ENCODE peak calls at places on chromosomes 4 and X, in eight cellular contexts. One of them, this sample, is unnamed. For H3K4me1 and H3K27me3, the result is how much of the 10 kb centered on the place peaks cover.

GRCh38 chr4:169582706-169583105 is 29.7 kb downstream of the NEK1 start:
- DNase-seq in cardiac muscle cell: peak
- DNase-seq in sigmoid colon: no peak
- DNase-seq in SK-N-SH: no peak
- DNase-seq in Panc1: no peak
- DNase-seq in upper lobe of right lung: no peak
- DNase-seq in pancreas: no peak
- DNase-seq in iPS DF 6.9: no peak
- DNase-seq in this sample: no peak

GRCh38 chr4:7686166-7686870 is 251.6 kb upstream of the PSAPL1 start:
- DNase-seq in pancreas: no peak
- DNase-seq in cardiac muscle cell: no peak
- DNase-seq in sigmoid colon: no peak
- DNase-seq in SK-N-SH: no peak
- DNase-seq in iPS DF 6.9: no peak
- DNase-seq in upper lobe of right lung: no peak
- DNase-seq in Panc1: no peak
- DNase-seq in this sample: no peak

GRCh38 chrX:150980186-150980585 is 2.9 kb upstream of the HMGB3 start:
- DNase-seq in Panc1: no peak
- DNase-seq in iPS DF 6.9: no peak
- DNase-seq in sigmoid colon: no peak
- DNase-seq in cardiac muscle cell: no peak
- DNase-seq in SK-N-SH: no peak
- DNase-seq in pancreas: no peak
- DNase-seq in upper lobe of right lung: no peak
- DNase-seq in this sample: no peak

GRCh38 chrX:132559101-132559500 is 70.3 kb upstream of the MBNL3 start:
- DNase-seq in upper lobe of right lung: no peak
- DNase-seq in sigmoid colon: no peak
- DNase-seq in pancreas: no peak
- DNase-seq in SK-N-SH: no peak
- DNase-seq in cardiac muscle cell: no peak
- DNase-seq in iPS DF 6.9: no peak
- DNase-seq in Panc1: no peak
- DNase-seq in this sample: no peak

GRCh38 chr4:1559896-1560650 is 124.0 kb downstream of the FAM53A start:
- DNase-seq in sigmoid colon: no peak
- DNase-seq in cardiac muscle cell: no peak
- DNase-seq in SK-N-SH: no peak
- DNase-seq in iPS DF 6.9: no peak
- DNase-seq in pancreas: no peak
- DNase-seq in Panc1: no peak
- DNase-seq in upper lobe of right lung: no peak
- DNase-seq in this sample: no peak

GRCh38 chrX:19956923-19957322 is 33.9 kb downstream of the BCLAF3 start:
- DNase-seq in iPS DF 6.9: no peak
- DNase-seq in cardiac muscle cell: peak
- DNase-seq in pancreas: no peak
- DNase-seq in SK-N-SH: no peak
- DNase-seq in sigmoid colon: no peak
- DNase-seq in upper lobe of right lung: no peak
- DNase-seq in Panc1: no peak
- DNase-seq in this sample: no peak

GRCh38 chr4:61493041-61493440 is 292.9 kb downstream of the ADGRL3 start:
- DNase-seq in iPS DF 6.9: no peak
- DNase-seq in SK-N-SH: no peak
- DNase-seq in cardiac muscle cell: no peak
- DNase-seq in upper lobe of right lung: no peak
- DNase-seq in sigmoid colon: no peak
- DNase-seq in pancreas: no peak
- DNase-seq in Panc1: no peak
- DNase-seq in this sample: no peak

GRCh38 chrX:96909291-96909690 is 25.6 kb downstream of the RPA4 start:
- DNase-seq in sigmoid colon: no peak
- DNase-seq in Panc1: no peak
- DNase-seq in SK-N-SH: no peak
- DNase-seq in cardiac muscle cell: no peak
- DNase-seq in pancreas: no peak
- DNase-seq in iPS DF 6.9: no peak
- DNase-seq in upper lobe of right lung: no peak
- DNase-seq in this sample: no peak

GRCh38 chr4:185369729-185370128 is 26.0 kb downstream of the LRP2BP start:
- DNase-seq in Panc1: no peak
- DNase-seq in cardiac muscle cell: peak
- DNase-seq in iPS DF 6.9: no peak
- DNase-seq in pancreas: no peak
- DNase-seq in SK-N-SH: no peak
- DNase-seq in sigmoid colon: no peak
- DNase-seq in upper lobe of right lung: no peak
- DNase-seq in this sample: no peak

GRCh38 chr4:101348367-101348827 is 1.1 kb upstream of the PPP3CA start:
- DNase-seq in pancreas: no peak
- DNase-seq in SK-N-SH: no peak
- DNase-seq in Panc1: no peak
- DNase-seq in iPS DF 6.9: no peak
- DNase-seq in cardiac muscle cell: no peak
- DNase-seq in upper lobe of right lung: no peak
- DNase-seq in sigmoid colon: no peak
- DNase-seq in this sample: no peak

GRCh38 chr4:146023334-146023967 is 84.8 kb upstream of the ZNF827 start:
- DNase-seq in pancreas: no peak
- DNase-seq in sigmoid colon: no peak
- DNase-seq in iPS DF 6.9: no peak
- DNase-seq in Panc1: no peak
- DNase-seq in SK-N-SH: no peak
- DNase-seq in upper lobe of right lung: no peak
- DNase-seq in cardiac muscle cell: no peak
- DNase-seq in this sample: no peak

GRCh38 chrX:112651766-112652165 is 28.0 kb downstream of the LHFPL1 start:
- DNase-seq in SK-N-SH: no peak
- DNase-seq in pancreas: no peak
- DNase-seq in upper lobe of right lung: no peak
- DNase-seq in iPS DF 6.9: no peak
- DNase-seq in sigmoid colon: no peak
- DNase-seq in cardiac muscle cell: no peak
- DNase-seq in Panc1: no peak
- DNase-seq in this sample: no peak

GRCh38 chr4:127501103-127501502 is 131.7 kb upstream of the INTU start:
- DNase-seq in SK-N-SH: no peak
- DNase-seq in iPS DF 6.9: no peak
- DNase-seq in pancreas: no peak
- DNase-seq in cardiac muscle cell: peak
- DNase-seq in sigmoid colon: no peak
- DNase-seq in upper lobe of right lung: no peak
- DNase-seq in Panc1: no peak
- DNase-seq in this sample: no peak

GRCh38 chrX:17525762-17526555 is 151.0 kb downstream of the NHS start:
- DNase-seq in iPS DF 6.9: no peak
- DNase-seq in Panc1: no peak
- DNase-seq in SK-N-SH: no peak
- DNase-seq in sigmoid colon: no peak
- DNase-seq in cardiac muscle cell: peak
- DNase-seq in upper lobe of right lung: no peak
- DNase-seq in pancreas: no peak
- DNase-seq in this sample: no peak

GRCh38 chr4:143294310-143294709 is 42.4 kb upstream of the GAB1 start:
- DNase-seq in iPS DF 6.9: no peak
- DNase-seq in cardiac muscle cell: peak
- DNase-seq in SK-N-SH: peak
- DNase-seq in upper lobe of right lung: peak
- DNase-seq in sigmoid colon: peak
- DNase-seq in Panc1: no peak
- DNase-seq in pancreas: peak
- DNase-seq in this sample: no peak

GRCh38 chr4:186758929-186759682 is 35.5 kb upstream of the FAT1 start:
- DNase-seq in upper lobe of right lung: no peak
- DNase-seq in SK-N-SH: no peak
- DNase-seq in iPS DF 6.9: no peak
- DNase-seq in sigmoid colon: no peak
- DNase-seq in pancreas: no peak
- DNase-seq in cardiac muscle cell: no peak
- DNase-seq in Panc1: no peak
- DNase-seq in this sample: no peak
- H3K4me1 ChIP-seq in upper lobe of right lung: under half
- H3K4me1 ChIP-seq in SK-N-SH: under half
- H3K4me1 ChIP-seq in iPS DF 6.9: under half
- H3K4me1 ChIP-seq in sigmoid colon: under half
- H3K4me1 ChIP-seq in pancreas: under half
- H3K4me1 ChIP-seq in cardiac muscle cell: under half
- H3K4me1 ChIP-seq in Panc1: under half
- H3K4me1 ChIP-seq in this sample: under half

GRCh38 chr4:139176299-139177048 is 544 bp downstream of the ELF2 start:
- DNase-seq in Panc1: no peak
- DNase-seq in upper lobe of right lung: peak
- DNase-seq in sigmoid colon: peak
- DNase-seq in pancreas: peak
- DNase-seq in cardiac muscle cell: peak
- DNase-seq in SK-N-SH: peak
- DNase-seq in iPS DF 6.9: no peak
- DNase-seq in this sample: peak
- H3K27me3 ChIP-seq in Panc1: under half
- H3K27me3 ChIP-seq in upper lobe of right lung: under half
- H3K27me3 ChIP-seq in sigmoid colon: under half
- H3K27me3 ChIP-seq in pancreas: under half
- H3K27me3 ChIP-seq in cardiac muscle cell: under half
- H3K27me3 ChIP-seq in SK-N-SH: under half
- H3K27me3 ChIP-seq in iPS DF 6.9: under half
- H3K27me3 ChIP-seq in this sample: under half

GRCh38 chr4:94757192-94758140 is at the start of gene BMPR1B:
- DNase-seq in sigmoid colon: no peak
- DNase-seq in Panc1: no peak
- DNase-seq in cardiac muscle cell: peak
- DNase-seq in pancreas: peak
- DNase-seq in SK-N-SH: peak
- DNase-seq in upper lobe of right lung: no peak
- DNase-seq in iPS DF 6.9: no peak
- DNase-seq in this sample: no peak

GRCh38 chr4:94758141-94758699 is 465 bp downstream of the BMPR1B start:
- DNase-seq in cardiac muscle cell: peak
- DNase-seq in upper lobe of right lung: peak
- DNase-seq in iPS DF 6.9: no peak
- DNase-seq in SK-N-SH: peak
- DNase-seq in pancreas: peak
- DNase-seq in Panc1: no peak
- DNase-seq in sigmoid colon: peak
- DNase-seq in this sample: peak

GRCh38 chr4:94762326-94762725 is 4.6 kb downstream of the BMPR1B start:
- DNase-seq in upper lobe of right lung: no peak
- DNase-seq in cardiac muscle cell: no peak
- DNase-seq in SK-N-SH: no peak
- DNase-seq in iPS DF 6.9: no peak
- DNase-seq in pancreas: no peak
- DNase-seq in Panc1: no peak
- DNase-seq in sigmoid colon: no peak
- DNase-seq in this sample: no peak

GRCh38 chr4:94758700-94759399 is 1.1 kb downstream of the BMPR1B start:
- DNase-seq in pancreas: no peak
- DNase-seq in upper lobe of right lung: no peak
- DNase-seq in Panc1: no peak
- DNase-seq in SK-N-SH: peak
- DNase-seq in cardiac muscle cell: no peak
- DNase-seq in sigmoid colon: no peak
- DNase-seq in iPS DF 6.9: no peak
- DNase-seq in this sample: no peak

GRCh38 chr4:94759767-94760211 is 2.0 kb downstream of the BMPR1B start:
- DNase-seq in iPS DF 6.9: no peak
- DNase-seq in SK-N-SH: no peak
- DNase-seq in cardiac muscle cell: no peak
- DNase-seq in pancreas: no peak
- DNase-seq in upper lobe of right lung: no peak
- DNase-seq in sigmoid colon: no peak
- DNase-seq in Panc1: no peak
- DNase-seq in this sample: no peak
- H3K27ac ChIP-seq in iPS DF 6.9: no peak
- H3K27ac ChIP-seq in SK-N-SH: peak
- H3K27ac ChIP-seq in cardiac muscle cell: no peak
- H3K27ac ChIP-seq in pancreas: no peak
- H3K27ac ChIP-seq in upper lobe of right lung: no peak
- H3K27ac ChIP-seq in sigmoid colon: no peak
- H3K27ac ChIP-seq in Panc1: no peak
- H3K27ac ChIP-seq in this sample: no peak

GRCh38 chrX:13373807-13374187 is 53.9 kb upstream of the ATXN3L start:
- DNase-seq in iPS DF 6.9: no peak
- DNase-seq in SK-N-SH: no peak
- DNase-seq in upper lobe of right lung: no peak
- DNase-seq in pancreas: no peak
- DNase-seq in cardiac muscle cell: peak
- DNase-seq in Panc1: no peak
- DNase-seq in sigmoid colon: no peak
- DNase-seq in this sample: no peak

GRCh38 chrX:13380230-13380629 is 60.4 kb upstream of the ATXN3L start:
- DNase-seq in iPS DF 6.9: no peak
- DNase-seq in SK-N-SH: no peak
- DNase-seq in sigmoid colon: no peak
- DNase-seq in Panc1: no peak
- DNase-seq in cardiac muscle cell: peak
- DNase-seq in pancreas: no peak
- DNase-seq in upper lobe of right lung: no peak
- DNase-seq in this sample: no peak

GRCh38 chrX:13374364-13374763 is 54.5 kb upstream of the ATXN3L start:
- DNase-seq in SK-N-SH: no peak
- DNase-seq in upper lobe of right lung: no peak
- DNase-seq in pancreas: no peak
- DNase-seq in Panc1: no peak
- DNase-seq in iPS DF 6.9: no peak
- DNase-seq in sigmoid colon: no peak
- DNase-seq in cardiac muscle cell: no peak
- DNase-seq in this sample: no peak

GRCh38 chrX:13377537-13377936 is 57.7 kb upstream of the ATXN3L start:
- DNase-seq in sigmoid colon: no peak
- DNase-seq in upper lobe of right lung: no peak
- DNase-seq in iPS DF 6.9: no peak
- DNase-seq in SK-N-SH: peak
- DNase-seq in cardiac muscle cell: peak
- DNase-seq in pancreas: no peak
- DNase-seq in Panc1: no peak
- DNase-seq in this sample: no peak

GRCh38 chrX:13376857-13377441 is 57.1 kb upstream of the ATXN3L start:
- DNase-seq in cardiac muscle cell: peak
- DNase-seq in SK-N-SH: peak
- DNase-seq in sigmoid colon: no peak
- DNase-seq in upper lobe of right lung: no peak
- DNase-seq in pancreas: no peak
- DNase-seq in iPS DF 6.9: no peak
- DNase-seq in Panc1: no peak
- DNase-seq in this sample: no peak
- H3K4me1 ChIP-seq in cardiac muscle cell: under half
- H3K4me1 ChIP-seq in SK-N-SH: under half
- H3K4me1 ChIP-seq in sigmoid colon: under half
- H3K4me1 ChIP-seq in upper lobe of right lung: under half
- H3K4me1 ChIP-seq in pancreas: under half
- H3K4me1 ChIP-seq in iPS DF 6.9: under half
- H3K4me1 ChIP-seq in Panc1: under half
- H3K4me1 ChIP-seq in this sample: under half

DNA sequence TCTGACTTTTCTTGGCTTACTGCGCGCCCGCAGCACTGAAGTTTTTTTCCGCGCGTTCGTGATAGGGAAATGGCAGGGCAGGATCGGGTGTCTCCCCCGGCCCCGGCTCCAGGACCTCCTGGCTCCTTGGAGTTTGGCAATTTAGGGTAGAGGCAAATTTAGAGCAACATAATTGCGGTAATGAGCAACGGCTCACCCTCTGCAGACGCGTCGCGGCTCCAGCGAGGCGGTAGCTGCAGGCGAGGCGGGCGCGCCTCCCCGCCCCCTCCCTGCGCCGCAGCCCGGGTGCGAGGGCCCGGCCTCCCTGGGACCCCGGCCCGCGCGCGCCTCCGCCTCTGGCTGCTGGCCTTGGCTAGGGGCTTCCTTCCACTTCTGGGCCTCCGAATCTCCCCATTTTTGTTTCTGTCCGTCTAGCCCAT is 6.2 kb downstream of the MSX1 start:
- DNase-seq in upper lobe of right lung: no peak
- DNase-seq in iPS DF 6.9: no peak
- DNase-seq in Panc1: no peak
- DNase-seq in pancreas: no peak
- DNase-seq in cardiac muscle cell: no peak
- DNase-seq in sigmoid colon: no peak
- DNase-seq in SK-N-SH: peak
- DNase-seq in this sample: no peak
- H3K27me3 ChIP-seq in upper lobe of right lung: half or more
- H3K27me3 ChIP-seq in iPS DF 6.9: half or more
- H3K27me3 ChIP-seq in Panc1: under half
- H3K27me3 ChIP-seq in pancreas: under half
- H3K27me3 ChIP-seq in cardiac muscle cell: half or more
- H3K27me3 ChIP-seq in sigmoid colon: half or more
- H3K27me3 ChIP-seq in SK-N-SH: half or more
- H3K27me3 ChIP-seq in this sample: half or more

This sample was measured in RWPE2.